ENCODE peak calls at places on chromosomes 16 and 17, in five cellular contexts. One of them, this sample, is unnamed.

GRCh38 chr16:89358030-89359005 is 132.0 kb downstream of the ANKRD11 start:
- DNase-seq in K562: no peak
- DNase-seq in GM12891: no peak
- DNase-seq in H1: no peak
- DNase-seq in GM12878: no peak
- DNase-seq in this sample: no peak

GRCh38 chr17:68343976-68344375 is 52.7 kb downstream of the ARSG start:
- DNase-seq in K562: no peak
- DNase-seq in GM12891: no peak
- DNase-seq in H1: no peak
- DNase-seq in GM12878: no peak
- DNase-seq in this sample: no peak

GRCh38 chr16:51355195-51355594 is 204.1 kb upstream of the SALL1 start:
- DNase-seq in K562: no peak
- DNase-seq in GM12891: no peak
- DNase-seq in H1: no peak
- DNase-seq in GM12878: no peak
- DNase-seq in this sample: no peak

GRCh38 chr16:57137566-57138273 is 45.3 kb downstream of the CPNE2 start:
- DNase-seq in K562: no peak
- DNase-seq in GM12891: no peak
- DNase-seq in H1: no peak
- DNase-seq in GM12878: no peak
- DNase-seq in this sample: no peak

GRCh38 chr16:27717726-27718125 is 167.8 kb downstream of the KATNIP start:
- DNase-seq in K562: no peak
- DNase-seq in GM12891: no peak
- DNase-seq in H1: no peak
- DNase-seq in GM12878: no peak
- DNase-seq in this sample: no peak

GRCh38 chr16:74888888-74889287 is 96.0 kb downstream of the WDR59 start:
- DNase-seq in K562: no peak
- DNase-seq in GM12891: no peak
- DNase-seq in H1: no peak
- DNase-seq in GM12878: no peak
- DNase-seq in this sample: no peak

GRCh38 chr17:13346996-13347762 is 254.6 kb downstream of the HS3ST3A1 start:
- DNase-seq in K562: no peak
- DNase-seq in GM12891: no peak
- DNase-seq in H1: no peak
- DNase-seq in GM12878: no peak
- DNase-seq in this sample: no peak

GRCh38 chr16:54812229-54812628 is 118.4 kb upstream of the IRX5 start:
- DNase-seq in K562: no peak
- DNase-seq in GM12891: no peak
- DNase-seq in H1: no peak
- DNase-seq in GM12878: no peak
- DNase-seq in this sample: no peak

GRCh38 chr17:77098884-77099545 is 41.8 kb upstream of the SEC14L1 start:
- DNase-seq in K562: no peak
- DNase-seq in GM12891: no peak
- DNase-seq in H1: no peak
- DNase-seq in GM12878: no peak
- DNase-seq in this sample: no peak

GRCh38 chr17:77097772-77098171 is 43.0 kb upstream of the SEC14L1 start:
- DNase-seq in K562: no peak
- DNase-seq in GM12891: no peak
- DNase-seq in H1: no peak
- DNase-seq in GM12878: no peak
- DNase-seq in this sample: no peak

GRCh38 chr17:77105706-77106105 is 35.1 kb upstream of the SEC14L1 start:
- DNase-seq in K562: no peak
- DNase-seq in GM12891: no peak
- DNase-seq in H1: no peak
- DNase-seq in GM12878: no peak
- DNase-seq in this sample: no peak

GRCh38 chr17:77100009-77100408 is 40.8 kb upstream of the SEC14L1 start:
- DNase-seq in K562: no peak
- DNase-seq in GM12891: no peak
- DNase-seq in H1: no peak
- DNase-seq in GM12878: no peak
- DNase-seq in this sample: no peak

GRCh38 chr17:77101521-77102410 is 39.0 kb upstream of the SEC14L1 start:
- DNase-seq in K562: no peak
- DNase-seq in GM12891: no peak
- DNase-seq in H1: no peak
- DNase-seq in GM12878: no peak
- DNase-seq in this sample: no peak
- TF ChIP-seq POLR2AphosphoS5 in K562: no peak
- TF ChIP-seq POLR2AphosphoS5 in GM12891: no peak
- TF ChIP-seq POLR2AphosphoS5 in H1: no peak
- TF ChIP-seq POLR2AphosphoS5 in GM12878: no peak
- TF ChIP-seq POLR2AphosphoS5 in this sample: no peak

DNA sequence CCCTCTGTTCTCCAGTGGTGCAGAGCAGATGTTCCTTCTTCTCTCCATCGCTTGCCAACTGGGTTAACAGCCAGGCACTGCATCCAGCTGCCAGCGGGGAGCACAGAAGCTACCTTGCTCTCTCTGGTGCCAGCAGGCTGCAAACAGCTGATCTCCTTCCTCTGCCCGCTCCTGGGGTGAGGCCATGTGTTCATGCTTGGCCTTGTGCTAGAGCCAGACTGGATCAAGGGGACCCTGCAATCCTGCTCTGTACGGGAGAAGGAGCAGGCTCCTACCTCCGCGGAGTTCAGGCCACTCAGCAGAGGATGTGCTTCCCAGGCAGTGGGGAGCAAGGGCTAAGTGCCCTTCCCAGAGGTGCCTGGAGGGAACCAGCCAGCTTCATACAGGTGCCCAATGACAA is 24.0 kb upstream of the ENGASE start:
- DNase-seq in K562: no peak
- DNase-seq in GM12891: no peak
- DNase-seq in H1: no peak
- DNase-seq in GM12878: no peak
- DNase-seq in this sample: no peak
- TF ChIP-seq TAF1 in K562: no peak
- TF ChIP-seq TAF1 in GM12891: no peak
- TF ChIP-seq TAF1 in H1: no peak
- TF ChIP-seq TAF1 in GM12878: no peak
- TF ChIP-seq TAF1 in this sample: no peak

DNA sequence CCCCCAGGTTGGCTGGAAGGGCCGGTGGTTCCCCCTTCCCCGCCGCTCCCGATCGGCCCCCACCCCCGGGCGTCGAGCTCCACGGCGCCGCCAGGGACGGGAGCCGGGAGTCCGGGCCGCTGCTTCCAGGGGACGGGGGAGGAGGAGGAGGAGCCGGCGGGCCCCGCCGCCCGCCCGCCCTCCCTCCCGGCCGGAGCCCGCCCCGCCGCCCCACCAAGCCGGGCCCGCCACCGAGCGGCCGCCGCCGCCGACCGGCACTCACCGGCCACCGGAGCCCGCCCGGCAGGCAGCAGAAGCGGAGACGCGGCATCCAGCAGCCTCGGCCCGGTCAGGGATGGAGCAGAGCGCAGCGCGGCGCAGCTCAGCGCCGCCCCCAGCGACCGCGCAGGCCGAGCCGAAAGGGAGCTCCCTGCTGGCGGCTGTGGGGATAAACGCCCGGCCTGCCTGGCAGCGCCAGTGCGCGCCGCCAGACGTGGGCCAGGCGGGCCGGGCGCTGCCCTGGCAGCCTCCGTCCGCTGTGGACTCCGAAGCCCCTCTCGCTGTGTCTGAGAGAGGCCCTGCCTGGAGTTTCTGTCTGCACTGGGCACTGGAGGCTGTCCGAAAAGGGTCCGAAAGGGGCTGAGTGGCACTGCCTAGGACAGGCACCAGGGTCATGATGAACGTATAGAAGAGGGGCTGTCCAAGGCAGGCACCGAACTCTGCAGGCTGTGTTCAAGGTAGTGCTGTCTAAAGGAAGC is at the start of gene MYO18A:
- DNase-seq in K562: peak
- DNase-seq in GM12891: peak
- DNase-seq in H1: peak
- DNase-seq in GM12878: no peak
- DNase-seq in this sample: peak
- TF ChIP-seq POLR2A in K562: no peak
- TF ChIP-seq POLR2A in GM12891: no peak
- TF ChIP-seq POLR2A in H1: no peak
- TF ChIP-seq POLR2A in GM12878: peak
- TF ChIP-seq POLR2A in this sample: no peak

GRCh38 chr16:23509441-23509754 is 896 bp downstream of the GGA2 start:
- DNase-seq in K562: no peak
- DNase-seq in GM12891: no peak
- DNase-seq in H1: no peak
- DNase-seq in GM12878: no peak
- DNase-seq in this sample: no peak

GRCh38 chr16:23509763-23510153 is 536 bp downstream of the GGA2 start:
- DNase-seq in K562: no peak
- DNase-seq in GM12891: no peak
- DNase-seq in H1: peak
- DNase-seq in GM12878: no peak
- DNase-seq in this sample: no peak

GRCh38 chr16:23510154-23510914 is at the start of gene GGA2:
- DNase-seq in K562: peak
- DNase-seq in GM12891: peak
- DNase-seq in H1: peak
- DNase-seq in GM12878: no peak
- DNase-seq in this sample: peak

GRCh38 chr16:23506606-23506994 is 3.7 kb downstream of the GGA2 start:
- DNase-seq in K562: no peak
- DNase-seq in GM12891: no peak
- DNase-seq in H1: no peak
- DNase-seq in GM12878: no peak
- DNase-seq in this sample: no peak

DNA sequence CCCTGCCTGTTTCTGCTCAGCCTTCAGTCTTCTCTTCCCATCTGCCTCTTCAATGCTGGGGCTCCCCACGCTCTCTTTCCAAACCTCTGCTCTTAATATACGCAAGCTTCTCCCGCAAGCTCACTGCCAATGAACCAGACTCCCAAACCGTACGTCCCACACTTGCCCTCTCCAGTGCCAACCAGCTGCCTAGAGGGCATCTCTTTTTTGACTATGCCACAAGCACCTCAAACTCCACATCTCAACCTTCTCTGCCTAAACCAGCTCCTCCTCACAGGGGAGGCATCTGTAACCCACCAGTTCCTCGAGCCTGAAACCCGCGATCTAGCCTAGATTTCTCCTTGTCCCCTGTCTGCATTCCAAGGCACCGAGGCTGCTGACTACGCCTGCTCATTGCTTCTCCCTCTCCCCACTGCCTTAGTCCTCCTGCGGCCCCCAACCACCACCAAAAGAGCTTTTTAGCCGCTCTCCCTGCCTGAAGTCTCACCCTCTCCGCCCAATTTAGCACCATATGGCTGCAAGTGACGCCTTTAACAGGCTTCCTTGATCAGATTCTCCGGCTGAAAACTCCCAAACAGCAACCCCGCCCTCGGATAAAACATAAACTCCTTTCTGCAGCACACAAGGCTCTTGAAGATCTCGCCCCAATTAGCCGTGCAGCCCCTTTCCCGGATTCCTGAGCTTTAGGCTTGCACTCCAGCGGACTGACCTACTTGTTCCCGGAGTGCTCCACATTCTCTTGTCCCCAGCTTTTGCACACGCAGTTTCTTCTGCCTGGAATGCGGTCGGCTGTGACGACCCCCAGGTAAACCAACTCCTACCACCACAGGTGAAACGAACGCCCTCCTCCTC is 1.5 kb downstream of the GGA2 start:
- DNase-seq in K562: no peak
- DNase-seq in GM12891: no peak
- DNase-seq in H1: peak
- DNase-seq in GM12878: no peak
- DNase-seq in this sample: no peak
- TF ChIP-seq POLR2AphosphoS5 in K562: no peak
- TF ChIP-seq POLR2AphosphoS5 in GM12891: no peak
- TF ChIP-seq POLR2AphosphoS5 in H1: peak
- TF ChIP-seq POLR2AphosphoS5 in GM12878: no peak
- TF ChIP-seq POLR2AphosphoS5 in this sample: no peak

DNA sequence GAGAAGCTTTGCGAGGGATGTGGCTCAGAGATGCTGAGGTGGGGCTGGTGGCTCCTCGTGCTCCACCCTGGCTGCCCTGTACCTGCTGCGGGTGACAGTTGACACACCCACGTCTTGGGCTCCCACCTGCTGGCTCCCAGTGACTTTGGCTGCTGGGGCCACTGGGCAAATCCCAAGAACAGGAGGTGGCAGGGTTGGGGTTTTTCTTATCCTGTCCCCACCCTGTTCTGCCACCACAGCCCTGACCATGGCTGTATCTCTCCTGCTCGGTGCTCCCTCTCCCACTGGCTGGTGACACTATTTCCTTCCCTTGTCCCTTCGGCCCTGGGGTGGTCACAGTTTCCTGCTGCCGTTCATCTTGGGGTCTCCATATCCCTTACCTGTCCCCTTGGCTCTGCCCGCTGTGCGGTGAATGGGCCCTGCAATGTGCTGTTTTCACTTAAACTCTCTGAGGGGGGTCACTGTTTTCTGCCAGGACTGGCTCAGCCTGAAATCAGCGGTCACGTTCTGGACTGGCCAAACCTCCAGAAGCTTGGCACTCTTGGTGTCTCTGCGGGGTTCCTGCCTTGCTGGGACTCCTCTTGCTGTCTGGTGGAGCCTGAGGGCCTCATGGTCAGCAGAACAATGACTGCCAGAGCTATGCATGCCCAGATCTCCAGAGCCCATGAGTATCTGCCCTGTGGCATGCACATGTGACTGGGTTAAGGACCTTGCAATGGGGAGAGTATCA is 144.2 kb downstream of the IRF8 start:
- DNase-seq in K562: no peak
- DNase-seq in GM12891: no peak
- DNase-seq in H1: no peak
- DNase-seq in GM12878: no peak
- DNase-seq in this sample: no peak
- TF ChIP-seq TAF1 in K562: no peak
- TF ChIP-seq TAF1 in GM12891: no peak
- TF ChIP-seq TAF1 in H1: no peak
- TF ChIP-seq TAF1 in GM12878: no peak
- TF ChIP-seq TAF1 in this sample: no peak

DNA sequence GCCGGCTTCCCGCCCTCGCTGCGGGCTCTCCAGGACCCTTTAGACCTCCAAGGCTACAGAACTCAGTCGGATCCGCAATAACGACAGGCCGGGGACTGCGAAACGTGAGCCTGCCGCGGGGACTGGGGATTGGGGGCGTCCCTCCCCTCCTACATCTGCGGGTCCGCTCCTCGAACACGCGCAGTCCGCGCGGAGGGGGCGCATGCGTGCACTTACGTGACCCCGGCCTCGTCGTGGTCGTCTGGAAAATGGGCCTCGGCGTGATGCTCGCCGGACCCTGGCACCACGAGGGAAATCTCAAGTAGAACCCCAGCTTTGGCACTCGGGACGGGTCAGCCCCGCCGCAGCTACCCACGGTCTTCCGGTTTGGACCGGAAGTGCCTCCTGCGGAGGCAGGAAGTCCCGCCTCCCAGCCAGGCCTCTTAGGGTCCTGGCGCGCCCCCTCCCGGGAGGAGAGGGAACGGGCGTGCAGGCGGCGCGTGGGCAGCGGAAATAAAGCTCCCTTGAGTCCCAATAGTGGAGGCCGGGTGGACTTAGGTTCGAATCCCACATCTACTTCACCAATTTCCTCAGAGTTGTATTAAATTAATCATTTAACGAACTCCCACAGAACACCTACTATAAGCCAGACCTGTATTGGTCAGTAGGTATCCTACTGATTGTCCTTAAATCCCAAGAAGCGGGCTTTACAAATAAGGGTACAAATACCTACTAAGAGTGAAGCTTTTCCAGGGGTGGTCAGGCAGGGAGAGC is at the start of gene TAF1C:
- DNase-seq in K562: peak
- DNase-seq in GM12891: peak
- DNase-seq in H1: peak
- DNase-seq in GM12878: peak
- DNase-seq in this sample: peak
- TF ChIP-seq POLR2A in K562: peak
- TF ChIP-seq POLR2A in GM12891: peak
- TF ChIP-seq POLR2A in H1: peak
- TF ChIP-seq POLR2A in GM12878: peak
- TF ChIP-seq POLR2A in this sample: peak